ENCODE peak calls at places on chromosomes 13 and 19, in nine cellular contexts. D, U, K, Q, J, R, L, W and V are unnamed samples. For H3K4me1, the result is how much of the 10 kb centered on the place peaks cover.

GRCh38 chr19:15288146-15288963 is 44.0 kb downstream of the BRD4 start:
- DNase-seq in L (no peak), J (no peak), W (peak), R (no peak), K (no peak), D (no peak), Q (peak), U (peak), V (no peak)

GRCh38 chr19:1501200-1501595 is 10.2 kb downstream of the REEP6 start:
- DNase-seq in L (no peak), Q (no peak), R (peak), J (no peak), K (no peak), W (no peak), U (no peak), D (no peak), V (peak)

GRCh38 chr19:44602071-44602470 is 11.3 kb upstream of the IGSF23 start:
- DNase-seq in Q (no peak), U (no peak), J (no peak), L (no peak), R (no peak), K (no peak), W (no peak), D (no peak), V (no peak)

GRCh38 chr19:16465239-16465638 is 6.5 kb downstream of the EPS15L1 start:
- DNase-seq in D (no peak), U (no peak), L (no peak), Q (no peak), K (no peak), W (no peak), J (no peak), R (no peak), V (no peak)

GRCh38 chr13:40692946-40693345 is 26.5 kb upstream of the FOXO1 start:
- DNase-seq in L (no peak), D (no peak), R (no peak), J (peak), Q (no peak), K (no peak), W (no peak), U (no peak), V (no peak)

GRCh38 chr13:89750371-89750770 is 1597.1 kb upstream of the MIR17HG start:
- DNase-seq in D (no peak), J (no peak), L (no peak), Q (no peak), U (no peak), R (no peak), W (no peak), K (no peak), V (no peak)

GRCh38 chr13:65677906-65678305 is 1552.2 kb downstream of the PCDH9 start:
- DNase-seq in W (no peak), R (no peak), K (no peak), J (no peak), U (peak), Q (no peak), L (peak), D (no peak), V (no peak)

GRCh38 chr13:93411281-93411680 is 184.7 kb downstream of the GPC6 start:
- DNase-seq in Q (no peak), W (no peak), U (no peak), R (no peak), K (no peak), D (no peak), L (no peak), J (no peak), V (no peak)

GRCh38 chr13:31038834-31039552 is 106.5 kb downstream of the TEX26 start:
- DNase-seq in D (no peak), J (no peak), U (peak), W (no peak), R (no peak), K (no peak), Q (no peak), L (no peak), V (no peak)

GRCh38 chr19:18349524-18350128 is 9.2 kb downstream of the PGPEP1 start:
- DNase-seq in R (no peak), U (peak), W (no peak), Q (peak), L (no peak), D (no peak), K (no peak), J (no peak), V (no peak)

GRCh38 chr13:95533545-95534135 is 18.9 kb upstream of the CLDN10 start:
- DNase-seq in L (no peak), D (no peak), K (no peak), U (no peak), R (no peak), Q (no peak), J (no peak), W (no peak), V (no peak)

GRCh38 chr13:31111136-31111535 is 50.6 kb downstream of the HSPH1 start:
- DNase-seq in R (no peak), U (peak), D (no peak), W (no peak), L (no peak), K (no peak), Q (no peak), J (no peak), V (no peak)

GRCh38 chr13:61013782-61014181 is 401.9 kb downstream of the PCDH20 start:
- DNase-seq in W (no peak), J (no peak), U (no peak), R (no peak), Q (no peak), D (no peak), L (no peak), K (no peak), V (no peak)

GRCh38 chr19:47296036-47296435 is 13.6 kb upstream of the C5AR1 start:
- DNase-seq in U (peak), Q (peak), W (peak), D (no peak), R (peak), K (no peak), L (peak), J (no peak), V (no peak)

GRCh38 chr19:1066748-1067340 is at the start of gene ARHGAP45:
- DNase-seq in L (no peak), U (no peak), K (no peak), W (peak), R (peak), J (no peak), Q (no peak), D (peak), V (no peak)

DNA sequence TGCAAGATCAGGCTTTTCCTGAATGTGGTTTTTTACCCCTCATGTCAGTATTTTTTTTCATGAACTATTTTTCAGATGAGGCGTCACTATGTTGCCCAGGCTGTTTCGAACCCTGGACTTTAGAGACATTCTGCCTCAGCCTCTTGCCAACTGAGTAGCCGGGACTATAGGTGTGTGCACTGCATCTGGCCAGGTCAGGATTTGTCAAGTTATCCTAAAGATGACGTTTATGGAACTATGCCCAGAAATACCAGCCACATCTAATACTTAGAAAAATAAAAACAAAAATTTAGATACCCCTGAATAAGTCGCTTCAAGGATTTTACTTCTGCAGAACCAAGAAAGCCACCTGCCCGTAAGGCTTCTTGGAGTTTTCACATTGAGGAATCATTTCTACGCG is 94.1 kb upstream of the PABPC3 start:
- DNase-seq in R (no peak), Q (no peak), K (no peak), D (no peak), J (peak), W (no peak), U (no peak), L (no peak), V (no peak)
- H3K27ac ChIP-seq in R (no peak), Q (no peak), K (no peak), D (no peak), J (no peak), W (no peak), U (no peak), L (no peak), V (no peak)

GRCh38 chr19:58572026-58572817 is 913 bp downstream of the MZF1 start:
- DNase-seq in W (no peak), U (no peak), K (no peak), J (no peak), D (peak), L (no peak), Q (no peak), R (no peak), V (no peak)

GRCh38 chr19:58572818-58573657 is at the start of gene MZF1:
- DNase-seq in Q (peak), W (peak), J (peak), K (no peak), R (peak), L (peak), D (peak), U (peak), V (peak)

GRCh38 chr19:58571575-58571947 is 1.6 kb downstream of the MZF1 start:
- DNase-seq in D (no peak), R (peak), W (peak), L (no peak), J (no peak), U (no peak), K (no peak), Q (peak), V (no peak)

GRCh38 chr19:58575183-58576041 is 2.3 kb upstream of the MZF1 start:
- DNase-seq in K (no peak), L (peak), U (peak), Q (peak), R (peak), D (peak), W (peak), J (peak), V (peak)

GRCh38 chr19:58573658-58574164 is 576 bp upstream of the MZF1 start:
- DNase-seq in U (no peak), Q (no peak), L (no peak), W (no peak), J (no peak), K (no peak), D (no peak), R (no peak), V (no peak)
- TF ChIP-seq POLR2A in U (peak), Q (no peak), L (peak), W (no peak), J (no peak), K (no peak), D (no peak), R (no peak), V (no peak)

DNA sequence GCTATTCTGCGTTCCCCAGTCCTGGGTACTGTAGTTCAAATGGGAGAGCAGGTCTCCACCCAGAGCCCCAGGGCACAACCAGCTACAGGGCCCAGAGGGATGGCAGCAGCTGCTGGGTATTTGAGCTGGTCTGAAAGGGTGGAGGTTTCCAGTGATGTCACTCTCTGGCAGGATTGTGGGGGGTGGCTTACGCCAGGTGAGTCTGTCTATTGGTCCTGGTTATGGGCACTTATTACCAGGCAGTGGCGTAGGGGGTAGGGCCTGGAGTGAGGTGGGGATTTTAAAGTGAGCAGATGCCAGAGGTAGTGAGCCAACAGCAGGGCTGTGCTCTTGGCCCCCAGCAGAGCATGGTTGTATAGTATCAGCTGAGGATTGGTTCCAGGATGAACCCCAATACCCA is 6.2 kb downstream of the RPS19 start:
- DNase-seq in J (no peak), W (peak), Q (no peak), L (no peak), K (no peak), D (no peak), U (no peak), R (peak), V (no peak)
- H3K4me1 ChIP-seq in J (under half), W (half or more), Q (under half), L (half or more), K (under half), D (under half), U (under half), R (half or more), V (under half)

DNA sequence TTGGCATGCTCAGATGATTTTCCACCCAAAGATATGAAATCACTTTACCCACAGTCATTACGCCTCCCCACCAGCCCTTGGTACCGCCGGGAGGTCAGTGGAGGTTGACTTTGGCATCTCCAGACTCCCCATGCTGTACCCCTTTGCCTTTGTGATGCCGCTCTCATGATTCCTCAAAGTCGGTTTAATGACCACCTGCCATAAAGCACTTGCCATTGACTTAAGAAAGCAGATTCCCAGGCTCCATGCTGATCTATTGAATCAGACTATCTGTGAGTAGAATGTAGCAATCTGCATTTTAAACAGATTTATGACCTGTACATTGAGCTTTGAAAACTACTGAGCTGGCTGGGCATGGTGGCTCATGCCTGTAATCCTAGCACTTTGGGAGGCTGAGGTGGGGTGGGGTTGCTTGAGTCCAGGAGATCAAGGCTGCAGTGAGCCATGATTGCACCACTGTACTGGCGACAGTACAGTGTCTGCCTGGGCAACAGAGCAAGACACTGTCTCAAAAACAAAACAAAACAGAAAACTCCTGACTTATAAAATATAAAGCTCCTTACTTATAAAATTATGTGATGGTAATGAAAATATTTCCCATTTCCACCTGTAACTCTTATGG is 235.2 kb downstream of the KLF5 start:
- DNase-seq in Q (no peak), R (no peak), D (no peak), J (no peak), K (no peak), L (no peak), W (no peak), U (no peak), V (no peak)
- H3K27ac ChIP-seq in Q (no peak), R (no peak), D (no peak), J (no peak), K (no peak), L (no peak), W (no peak), U (no peak), V (no peak)

GRCh38 chr19:49492573-49493411 is 3.4 kb upstream of the RPS11 start:
- DNase-seq in J (no peak), D (no peak), K (no peak), Q (no peak), W (no peak), U (peak), R (no peak), L (no peak), V (no peak)
- TF ChIP-seq POLR2A in J (no peak), D (no peak), K (no peak), Q (no peak), W (no peak), U (peak), R (no peak), L (peak), V (no peak)

GRCh38 chr13:32645854-32646253 is 59.6 kb downstream of the PDS5B start:
- DNase-seq in D (no peak), Q (no peak), K (no peak), W (no peak), L (no peak), R (no peak), J (no peak), U (no peak), V (no peak)
- H3K4me1 ChIP-seq in D (under half), Q (under half), K (under half), W (half or more), L (under half), R (under half), J (under half), U (under half), V (under half)